ENCODE peak calls at places on chromosomes 13 and 19, in nine cellular contexts. C is sigmoid colon, X is K562, E is breast epithelium, D is right lobe of liver, T is tibial nerve, H is A549, F is esophagus squamous epithelium, Q is HCT116. N is an unnamed sample. For H3K4me1, the result is how much of the 10 kb centered on the place peaks cover.

GRCh38 chr19:12543855-12544254 is 7.4 kb downstream of the ZNF564 start:
- DNase-seq in C (no peak), X (peak), E (no peak), D (no peak), T (no peak), H (no peak), F (no peak), Q (no peak), N (no peak)

GRCh38 chr19:5452594-5453565 is 2.3 kb upstream of the ZNRF4 start:
- DNase-seq in C (no peak), X (peak), E (no peak), D (no peak), T (no peak), H (peak), F (no peak), Q (peak), N (no peak)

GRCh38 chr19:940591-941291 is 14.9 kb downstream of the ARID3A start:
- DNase-seq in C (peak), X (no peak), E (peak), D (peak), T (peak), H (peak), F (no peak), Q (no peak), N (peak)

GRCh38 chr13:43558312-43558711 is 228.5 kb downstream of the ENOX1 start:
- DNase-seq in C (no peak), X (no peak), E (no peak), D (no peak), T (no peak), H (no peak), F (no peak), Q (no peak), N (no peak)

GRCh38 chr13:24505756-24506155 is 6.8 kb downstream of the PARP4 start:
- DNase-seq in C (no peak), X (peak), E (no peak), D (no peak), T (no peak), H (no peak), F (no peak), Q (no peak), N (no peak)

GRCh38 chr19:31783592-31783991 is 434.4 kb upstream of the TSHZ3 start:
- DNase-seq in C (no peak), X (no peak), E (no peak), D (no peak), T (no peak), H (no peak), F (no peak), Q (no peak), N (no peak)

GRCh38 chr19:7988307-7988706 is 17.1 kb downstream of the ELAVL1 start:
- DNase-seq in C (no peak), X (no peak), E (no peak), D (no peak), T (no peak), H (no peak), F (no peak), Q (no peak), N (no peak)

GRCh38 chr19:49555600-49556411 is 24.6 kb downstream of the NOSIP start:
- DNase-seq in C (peak), X (peak), E (no peak), D (peak), T (peak), H (peak), F (no peak), Q (peak), N (peak)

GRCh38 chr13:30153871-30154426 is 153.4 kb downstream of the KATNAL1 start:
- DNase-seq in C (peak), X (no peak), E (no peak), D (no peak), T (no peak), H (no peak), F (no peak), Q (no peak), N (no peak)

GRCh38 chr19:1449467-1450442 is at the start of gene APC2:
- DNase-seq in C (no peak), X (peak), E (no peak), D (no peak), T (no peak), H (no peak), F (no peak), Q (no peak), N (no peak)

GRCh38 chr19:58559275-58560006 is 1.0 kb upstream of the UBE2M start:
- DNase-seq in C (peak), X (peak), E (peak), D (peak), T (peak), H (peak), F (no peak), Q (peak), N (peak)

GRCh38 chr19:2613507-2614295 is 88.8 kb downstream of the GNG7 start:
- DNase-seq in C (peak), X (peak), E (no peak), D (peak), T (no peak), H (peak), F (no peak), Q (no peak), N (no peak)

GRCh38 chr13:93262729-93263128 is 36.1 kb downstream of the GPC6 start:
- DNase-seq in C (no peak), X (peak), E (no peak), D (no peak), T (no peak), H (peak), F (no peak), Q (no peak), N (no peak)

GRCh38 chr13:30898721-30899188 is 7.3 kb upstream of the MEDAG start:
- DNase-seq in C (no peak), X (no peak), E (no peak), D (no peak), T (peak), H (peak), F (no peak), Q (no peak), N (no peak)

GRCh38 chr13:90454002-90454636 is 893.4 kb upstream of the MIR17HG start:
- DNase-seq in C (no peak), X (no peak), E (no peak), D (no peak), T (no peak), H (no peak), F (no peak), Q (no peak), N (no peak)

GRCh38 chr13:111177081-111177711 is 62.1 kb downstream of the ARHGEF7 start:
- DNase-seq in C (peak), X (no peak), E (peak), D (no peak), T (peak), H (no peak), F (no peak), Q (no peak), N (peak)
- H3K4me1 ChIP-seq in C (under half), X (under half), E (under half), D (under half), T (under half), H (under half), F (under half), Q (under half), N (half or more)

GRCh38 chr19:35545001-35545854 is at the start of gene TMEM147:
- DNase-seq in C (peak), X (peak), E (peak), D (peak), T (peak), H (peak), F (peak), Q (peak), N (peak)
- TF ChIP-seq POLR2A in C (peak), X (peak), E (no peak), D (peak), T (peak), H (peak), F (peak), Q (peak), N (peak)

GRCh38 chr13:89113744-89114143 is 1442.6 kb downstream of the SLITRK5 start:
- DNase-seq in C (no peak), X (no peak), E (no peak), D (no peak), T (no peak), H (no peak), F (no peak), Q (no peak), N (no peak)

GRCh38 chr13:89115307-89115706 is 1444.1 kb downstream of the SLITRK5 start:
- DNase-seq in C (no peak), X (no peak), E (no peak), D (no peak), T (no peak), H (no peak), F (no peak), Q (no peak), N (no peak)
- TF ChIP-seq CTCF in C (no peak), X (no peak), E (no peak), D (no peak), T (no peak), H (no peak), F (no peak), Q (peak), N (no peak)

GRCh38 chr13:40664100-40665060 is 2.1 kb downstream of the FOXO1 start:
- DNase-seq in C (peak), X (peak), E (peak), D (peak), T (peak), H (peak), F (no peak), Q (no peak), N (peak)
- H3K4me1 ChIP-seq in C (under half), X (under half), E (under half), D (under half), T (under half), H (under half), F (under half), Q (under half), N (under half)

GRCh38 chr13:98656223-98656622 is 79.3 kb upstream of the STK24 start:
- DNase-seq in C (no peak), X (no peak), E (no peak), D (peak), T (no peak), H (no peak), F (no peak), Q (no peak), N (no peak)

GRCh38 chr13:98657506-98658085 is 80.7 kb upstream of the STK24 start:
- DNase-seq in C (no peak), X (no peak), E (no peak), D (no peak), T (no peak), H (no peak), F (no peak), Q (no peak), N (no peak)

GRCh38 chr13:98653471-98653985 is 76.6 kb upstream of the STK24 start:
- DNase-seq in C (peak), X (peak), E (peak), D (peak), T (peak), H (peak), F (peak), Q (peak), N (peak)

GRCh38 chr13:98652721-98653470 is 76.0 kb upstream of the STK24 start:
- DNase-seq in C (no peak), X (no peak), E (no peak), D (peak), T (no peak), H (no peak), F (no peak), Q (no peak), N (no peak)

DNA sequence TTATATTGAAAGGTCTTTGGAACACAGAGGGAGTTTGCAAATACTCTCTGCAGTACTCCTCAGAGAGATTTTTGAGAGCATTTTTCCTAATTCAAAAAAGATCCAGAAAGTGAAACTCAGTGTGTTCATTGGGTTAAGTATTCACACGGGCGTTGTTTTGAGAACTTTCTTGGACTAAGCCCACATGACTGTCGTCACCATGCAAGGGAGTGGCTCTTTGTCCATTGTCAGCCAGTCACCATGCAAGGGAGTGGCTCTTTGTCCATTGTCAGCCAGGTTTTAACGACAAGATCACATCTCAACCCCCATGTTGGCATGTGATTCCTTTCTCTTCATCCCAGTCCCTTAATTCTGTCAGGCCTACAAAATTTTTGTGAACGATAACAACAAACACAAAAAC is 81.2 kb upstream of the STK24 start:
- DNase-seq in C (no peak), X (peak), E (no peak), D (no peak), T (no peak), H (no peak), F (no peak), Q (no peak), N (no peak)
- TF ChIP-seq POLR2A in C (no peak), X (no peak), E (no peak), D (no peak), T (no peak), H (no peak), F (no peak), Q (no peak), N (no peak)

DNA sequence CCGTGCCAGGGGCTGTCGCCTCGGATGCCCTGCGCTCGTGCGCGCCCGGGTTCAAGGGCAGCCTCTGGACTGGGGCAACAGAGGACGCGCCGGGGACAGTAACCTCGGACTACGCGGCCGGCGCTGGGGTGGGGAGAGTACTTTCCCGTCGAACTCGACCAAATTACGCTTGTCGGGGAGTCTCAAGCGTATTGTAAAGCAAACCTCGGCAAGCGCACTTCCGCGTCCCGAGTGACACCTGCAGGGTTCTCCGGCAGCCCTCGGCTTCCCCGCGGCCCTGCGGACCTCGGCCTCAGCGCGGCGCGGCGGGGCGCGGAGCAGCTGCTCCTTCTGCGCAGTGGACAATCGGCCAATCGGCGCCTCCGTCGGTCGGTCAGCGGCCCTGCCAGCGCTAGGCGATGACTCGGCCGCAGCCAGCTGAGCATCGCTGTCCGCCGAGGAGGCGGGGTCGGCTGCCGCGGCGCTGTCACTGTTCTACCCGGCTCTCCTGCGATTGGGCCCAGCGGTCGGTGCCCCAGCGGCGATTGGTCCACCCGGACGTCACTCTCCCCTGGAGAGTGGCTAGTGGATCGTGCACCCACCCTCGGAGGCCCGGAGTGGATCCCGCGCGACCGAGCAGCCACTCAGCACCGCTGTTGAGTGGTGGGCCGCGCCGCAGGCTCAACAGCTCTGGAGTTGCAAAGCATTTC is at the start of gene SLC46A3:
- DNase-seq in C (peak), X (peak), E (peak), D (peak), T (peak), H (peak), F (peak), Q (peak), N (peak)
- TF ChIP-seq CTCF in C (no peak), X (no peak), E (no peak), D (peak), T (peak), H (no peak), F (no peak), Q (no peak), N (no peak)

GRCh38 chr19:18434411-18435184 is 3.3 kb downstream of the ISYNA1 start:
- DNase-seq in C (no peak), X (peak), E (no peak), D (no peak), T (no peak), H (no peak), F (no peak), Q (no peak), N (no peak)
- H3K4me1 ChIP-seq in C (under half), X (under half), E (under half), D (under half), T (under half), H (under half), F (under half), Q (under half), N (under half)